ENCODE peak calls at places on chromosomes 16 and 17, in ten cellular contexts. One of them, this sample, is unnamed.

GRCh38 chr16:80509872-80510271 is 30.9 kb upstream of the DYNLRB2 start:
- DNase-seq in WERI-Rb-1: no peak
- DNase-seq in GM04503: no peak
- DNase-seq in kidney: no peak
- DNase-seq in progenitor cell of endocrine pancreas: no peak
- DNase-seq in neural crest cell: no peak
- DNase-seq in type B pancreatic cell: no peak
- DNase-seq in retina: no peak
- DNase-seq in germinal center: no peak
- DNase-seq in anterior cingulate cortex: no peak
- DNase-seq in this sample: no peak

GRCh38 chr16:46789499-46790414 is 41.2 kb downstream of the C16orf87 start:
- DNase-seq in WERI-Rb-1: no peak
- DNase-seq in GM04503: no peak
- DNase-seq in kidney: peak; percentile 93
- DNase-seq in progenitor cell of endocrine pancreas: peak; percentile 58
- DNase-seq in neural crest cell: peak; percentile 66
- DNase-seq in type B pancreatic cell: peak; percentile 84
- DNase-seq in retina: peak; percentile 81
- DNase-seq in germinal center: peak; percentile 85
- DNase-seq in anterior cingulate cortex: peak; percentile 31
- DNase-seq in this sample: no peak

GRCh38 chr17:44374306-44375195 is 10.9 kb upstream of the FAM171A2 start:
- DNase-seq in WERI-Rb-1: peak; percentile 52
- DNase-seq in GM04503: no peak
- DNase-seq in kidney: peak; percentile 89
- DNase-seq in progenitor cell of endocrine pancreas: no peak
- DNase-seq in neural crest cell: no peak
- DNase-seq in type B pancreatic cell: no peak
- DNase-seq in retina: no peak
- DNase-seq in germinal center: no peak
- DNase-seq in anterior cingulate cortex: no peak
- DNase-seq in this sample: no peak

GRCh38 chr17:28335959-28336871 is 654 bp downstream of the TNFAIP1 start:
- DNase-seq in WERI-Rb-1: peak; percentile 89
- DNase-seq in GM04503: peak; percentile 68
- DNase-seq in kidney: peak; percentile 85
- DNase-seq in progenitor cell of endocrine pancreas: peak; percentile 37
- DNase-seq in neural crest cell: peak; percentile 18
- DNase-seq in type B pancreatic cell: no peak
- DNase-seq in retina: no peak
- DNase-seq in germinal center: no peak
- DNase-seq in anterior cingulate cortex: peak; percentile 33
- DNase-seq in this sample: peak; percentile 85

GRCh38 chr16:12092347-12092882 is 115.9 kb downstream of the SNX29 start:
- DNase-seq in WERI-Rb-1: no peak
- DNase-seq in GM04503: peak; percentile 78
- DNase-seq in kidney: no peak
- DNase-seq in progenitor cell of endocrine pancreas: no peak
- DNase-seq in neural crest cell: no peak
- DNase-seq in type B pancreatic cell: no peak
- DNase-seq in retina: no peak
- DNase-seq in germinal center: no peak
- DNase-seq in anterior cingulate cortex: no peak
- DNase-seq in this sample: peak; percentile 58

GRCh38 chr17:37650419-37651003 is 7.3 kb upstream of the DDX52 start:
- DNase-seq in WERI-Rb-1: peak; percentile 56
- DNase-seq in GM04503: no peak
- DNase-seq in kidney: no peak
- DNase-seq in progenitor cell of endocrine pancreas: no peak
- DNase-seq in neural crest cell: peak; percentile 27
- DNase-seq in type B pancreatic cell: no peak
- DNase-seq in retina: peak; percentile 32
- DNase-seq in germinal center: no peak
- DNase-seq in anterior cingulate cortex: no peak
- DNase-seq in this sample: peak; percentile 48

GRCh38 chr17:61426482-61427304 is 25.5 kb upstream of the TBX4 start:
- DNase-seq in WERI-Rb-1: no peak
- DNase-seq in GM04503: peak; percentile 51
- DNase-seq in kidney: no peak
- DNase-seq in progenitor cell of endocrine pancreas: no peak
- DNase-seq in neural crest cell: no peak
- DNase-seq in type B pancreatic cell: no peak
- DNase-seq in retina: no peak
- DNase-seq in germinal center: no peak
- DNase-seq in anterior cingulate cortex: no peak
- DNase-seq in this sample: peak; percentile 37

GRCh38 chr17:59914274-59914854 is 21.4 kb downstream of the RPS6KB1 start:
- DNase-seq in WERI-Rb-1: no peak
- DNase-seq in GM04503: no peak
- DNase-seq in kidney: no peak
- DNase-seq in progenitor cell of endocrine pancreas: no peak
- DNase-seq in neural crest cell: no peak
- DNase-seq in type B pancreatic cell: no peak
- DNase-seq in retina: peak; percentile 3
- DNase-seq in germinal center: peak; percentile 65
- DNase-seq in anterior cingulate cortex: no peak
- DNase-seq in this sample: no peak

GRCh38 chr17:61474235-61474927 is 22.2 kb downstream of the TBX4 start:
- DNase-seq in WERI-Rb-1: no peak
- DNase-seq in GM04503: no peak
- DNase-seq in kidney: no peak
- DNase-seq in progenitor cell of endocrine pancreas: no peak
- DNase-seq in neural crest cell: no peak
- DNase-seq in type B pancreatic cell: no peak
- DNase-seq in retina: no peak
- DNase-seq in germinal center: no peak
- DNase-seq in anterior cingulate cortex: no peak
- DNase-seq in this sample: no peak

GRCh38 chr16:67593701-67594100 is 31.4 kb downstream of the CTCF start:
- DNase-seq in WERI-Rb-1: no peak
- DNase-seq in GM04503: no peak
- DNase-seq in kidney: no peak
- DNase-seq in progenitor cell of endocrine pancreas: no peak
- DNase-seq in neural crest cell: no peak
- DNase-seq in type B pancreatic cell: no peak
- DNase-seq in retina: no peak
- DNase-seq in germinal center: no peak
- DNase-seq in anterior cingulate cortex: no peak
- DNase-seq in this sample: no peak

GRCh38 chr16:84826558-84826941 is 6.8 kb downstream of the CRISPLD2 start:
- DNase-seq in WERI-Rb-1: no peak
- DNase-seq in GM04503: no peak
- DNase-seq in kidney: no peak
- DNase-seq in progenitor cell of endocrine pancreas: no peak
- DNase-seq in neural crest cell: no peak
- DNase-seq in type B pancreatic cell: no peak
- DNase-seq in retina: peak; percentile 40
- DNase-seq in germinal center: no peak
- DNase-seq in anterior cingulate cortex: no peak
- DNase-seq in this sample: no peak